ENCODE peak calls at places on chromosomes 16 and 17, in six cellular contexts. U, C, T, E, Z and S are unnamed samples.

GRCh38 chr17:21299981-21300600 is 15.6 kb downstream of the MAP2K3 start:
- DNase-seq in U (no peak), C (no peak), T (no peak), E (no peak), Z (no peak), S (no peak)

GRCh38 chr17:17198281-17198680 is 7.9 kb downstream of the PLD6 start:
- DNase-seq in U (no peak), C (no peak), T (no peak), E (no peak), Z (no peak), S (no peak)

GRCh38 chr16:88686062-88686438 is 257 bp downstream of the SNAI3 start:
- DNase-seq in U (no peak), C (no peak), T (no peak), E (no peak), Z (no peak), S (no peak)

GRCh38 chr17:29760771-29761682 is 138.3 kb upstream of the CORO6 start:
- DNase-seq in U (peak; percentile 43), C (peak; percentile 95), T (peak; percentile 78), E (peak; percentile 80), Z (peak; percentile 31), S (no peak)

GRCh38 chr16:75039941-75040340 is 41.1 kb downstream of the ZNRF1 start:
- DNase-seq in U (no peak), C (no peak), T (no peak), E (no peak), Z (no peak), S (no peak)

GRCh38 chr16:79703066-79703465 is 102.5 kb upstream of the MAF start:
- DNase-seq in U (no peak), C (no peak), T (no peak), E (no peak), Z (no peak), S (no peak)

GRCh38 chr17:32936894-32937500 is 9.0 kb downstream of the TMEM98 start:
- DNase-seq in U (peak; percentile 42), C (peak; percentile 73), T (peak; percentile 87), E (no peak), Z (peak; percentile 59), S (peak; percentile 36)

GRCh38 chr16:10756574-10756973 is 12.9 kb downstream of the NUBP1 start:
- DNase-seq in U (no peak), C (no peak), T (no peak), E (no peak), Z (no peak), S (peak; percentile 28)

GRCh38 chr16:53518550-53519416 is 15.8 kb upstream of the AKTIP start:
- DNase-seq in U (no peak), C (peak; percentile 90), T (no peak), E (no peak), Z (no peak), S (no peak)

GRCh38 chr17:74452027-74452840 is 14.2 kb upstream of the CD300A start:
- DNase-seq in U (no peak), C (peak; percentile 47), T (no peak), E (no peak), Z (no peak), S (no peak)